ENCODE peak calls at places on chromosomes 12 and 14, in eight cellular contexts. F is cardiac muscle cell; W is fibroblast of the aortic adventitia; G is tibial nerve; A is foreskin fibroblast; I is CD8-positive, alpha-beta memory T cell; M is stomach; E is colonic mucosa. Y is an unnamed sample.

GRCh38 chr12:47370421-47370820 is 290.7 kb upstream of the AMIGO2 start:
- DNase-seq in M (no peak), G (no peak), A (no peak), W (no peak), I (no peak), E (no peak), F (no peak), Y (no peak)

GRCh38 chr14:21343035-21343794 is 40.6 kb downstream of the SUPT16H start:
- DNase-seq in E (no peak), M (no peak), F (no peak), G (no peak), A (no peak), I (no peak), W (no peak), Y (no peak)

GRCh38 chr14:70655110-70655826 is 13.6 kb downstream of the TTC9 start:
- DNase-seq in M (peak; percentile 34), G (no peak), W (no peak), I (peak; percentile 91), F (no peak), A (no peak), E (no peak), Y (no peak)

GRCh38 chr12:79844693-79845092 is 90.2 kb downstream of the PPP1R12A start:
- DNase-seq in E (no peak), G (no peak), F (peak; percentile 78), I (no peak), A (peak; percentile 79), W (peak; percentile 80), M (no peak), Y (no peak)

GRCh38 chr12:92224685-92225331 is 79.2 kb upstream of the BTG1 start:
- DNase-seq in A (peak; percentile 84), F (no peak), E (no peak), M (no peak), G (no peak), I (no peak), W (peak; percentile 73), Y (no peak)

GRCh38 chr12:26017484-26018211 is 59.2 kb downstream of the RASSF8 start:
- DNase-seq in G (peak; percentile 40), W (peak; percentile 54), E (peak; percentile 29), A (peak; percentile 55), I (peak; percentile 2), F (peak; percentile 53), M (no peak), Y (no peak)

GRCh38 chr14:100898935-100899840 is 4.3 kb downstream of the RTL1 start:
- DNase-seq in E (peak; percentile 25), M (no peak), F (peak; percentile 19), A (no peak), I (no peak), G (no peak), W (no peak), Y (no peak)

GRCh38 chr12:109815874-109816617 is 17.2 kb downstream of the TRPV4 start:
- DNase-seq in F (no peak), W (no peak), I (no peak), A (no peak), E (no peak), M (no peak), G (no peak), Y (no peak)

GRCh38 chr12:82099216-82099615 is 259.0 kb downstream of the CCDC59 start:
- DNase-seq in E (no peak), I (no peak), G (no peak), M (no peak), F (no peak), W (no peak), A (no peak), Y (no peak)

DNA sequence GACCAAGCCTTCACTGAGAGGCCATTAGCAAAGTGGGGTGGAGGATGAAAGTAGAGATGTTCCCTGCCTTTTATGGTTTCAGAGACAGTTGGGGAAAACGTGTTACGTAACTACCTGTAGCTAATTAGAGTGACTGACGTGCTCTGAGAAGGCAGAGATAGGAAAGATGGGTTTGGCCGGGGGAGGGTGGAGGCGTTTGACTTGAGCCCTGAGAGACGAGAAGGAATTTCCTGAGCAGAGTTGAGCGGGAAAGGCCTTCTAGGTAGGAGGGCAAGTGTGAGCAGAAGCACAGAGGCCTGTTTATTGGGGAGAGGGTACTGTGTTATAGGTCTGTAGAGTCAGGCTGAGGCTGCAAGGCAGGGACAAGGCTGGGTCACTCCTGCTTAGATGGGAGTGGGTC is 8.6 kb downstream of the TUNAR start:
- DNase-seq in W (no peak), I (no peak), M (no peak), G (no peak), E (no peak), A (no peak), F (no peak), Y (no peak)
- H3K4me3 ChIP-seq in W (no peak overlapping the region), I (no peak overlapping the region), M (no peak overlapping the region), G (no peak overlapping the region), E (no peak overlapping the region), A (no peak overlapping the region), F (no peak overlapping the region), Y (no peak overlapping the region)

DNA sequence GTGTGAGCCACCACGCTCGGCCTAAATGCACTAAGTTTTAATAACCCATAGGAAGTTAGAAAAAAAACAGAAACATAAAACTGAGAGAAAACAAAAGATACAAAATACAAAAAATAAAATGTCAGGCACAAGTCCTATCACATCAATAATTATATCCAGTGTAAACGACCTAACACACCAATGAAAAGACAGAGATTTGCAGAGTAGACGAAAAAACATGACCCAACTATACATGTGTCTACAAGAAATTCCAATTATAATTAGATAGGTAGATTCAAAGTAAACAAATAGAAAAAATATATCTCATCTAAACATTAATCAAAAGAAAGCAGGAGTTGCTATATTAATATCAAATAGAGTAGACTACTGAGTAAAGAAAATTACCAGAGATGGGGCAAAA is 69.4 kb upstream of the NUDT4 start:
- DNase-seq in W (no peak), G (no peak), A (no peak), M (no peak), F (no peak), E (no peak), I (no peak), Y (no peak)
- H3K4me3 ChIP-seq in W (no peak overlapping the region), G (no peak overlapping the region), A (no peak overlapping the region), M (no peak overlapping the region), F (no peak overlapping the region), E (no peak overlapping the region), I (no peak overlapping the region), Y (no peak overlapping the region)

GRCh38 chr12:3420693-3421092 is 70.3 kb upstream of the PRMT8 start:
- DNase-seq in G (no peak), I (no peak), F (no peak), A (no peak), E (no peak), W (no peak), M (no peak), Y (no peak)

GRCh38 chr12:3421599-3421998 is 69.4 kb upstream of the PRMT8 start:
- DNase-seq in I (no peak), W (no peak), G (no peak), E (no peak), M (no peak), A (no peak), F (no peak), Y (no peak)

GRCh38 chr12:3418609-3419469 is 72.2 kb upstream of the PRMT8 start:
- DNase-seq in F (no peak), M (no peak), W (no peak), I (no peak), G (no peak), A (no peak), E (peak; percentile 25), Y (no peak)

GRCh38 chr12:3419538-3419937 is 71.5 kb upstream of the PRMT8 start:
- DNase-seq in W (no peak), M (no peak), F (no peak), I (no peak), E (no peak), G (no peak), A (no peak), Y (no peak)

DNA sequence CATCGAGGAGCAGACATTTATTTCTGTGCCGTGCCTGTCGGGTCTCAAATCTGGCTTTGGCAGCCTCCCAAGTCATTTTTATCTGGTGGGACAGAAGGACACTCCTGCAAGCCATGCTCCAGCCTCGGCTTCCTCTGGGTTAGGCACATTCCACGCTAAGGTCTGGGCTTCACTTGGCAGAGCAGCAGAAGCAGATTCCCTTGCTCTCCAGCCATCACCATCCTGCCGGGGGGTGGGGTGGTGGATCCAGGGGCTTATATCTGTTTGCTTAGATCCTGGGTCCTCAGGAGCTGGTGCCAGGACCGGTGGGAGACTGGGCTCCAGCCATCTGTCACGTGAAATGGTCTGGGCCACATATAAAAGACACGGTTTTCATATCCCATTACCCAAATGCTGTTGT is 69.8 kb upstream of the PRMT8 start:
- DNase-seq in W (no peak), I (no peak), F (no peak), A (no peak), M (no peak), G (no peak), E (no peak), Y (no peak)
- H3K4me3 ChIP-seq in W (no peak overlapping the region), I (no peak overlapping the region), F (no peak overlapping the region), A (no peak overlapping the region), M (no peak overlapping the region), G (no peak overlapping the region), E (no peak overlapping the region), Y (no peak overlapping the region)

GRCh38 chr12:108447168-108447840 is 67.8 kb upstream of the FICD start:
- DNase-seq in E (no peak), G (no peak), I (no peak), W (peak; percentile 2), M (no peak), F (peak; percentile 67), A (peak; percentile 45), Y (no peak)
- H3K4me3 ChIP-seq in E (no peak overlapping the region), G (no peak overlapping the region), I (no peak overlapping the region), W (no peak overlapping the region), M (no peak overlapping the region), F (no peak overlapping the region), A (no peak overlapping the region), Y (no peak overlapping the region)

GRCh38 chr12:100499416-100499815 is 25.8 kb downstream of the NR1H4 start:
- DNase-seq in I (no peak), M (no peak), E (no peak), A (no peak), F (no peak), W (no peak), G (no peak), Y (no peak)

GRCh38 chr12:100503228-100503628 is 29.6 kb downstream of the NR1H4 start:
- DNase-seq in W (no peak), I (no peak), F (no peak), A (no peak), E (no peak), G (no peak), M (no peak), Y (no peak)

GRCh38 chr12:100504820-100505219 is 31.2 kb downstream of the NR1H4 start:
- DNase-seq in E (peak; percentile 36), G (no peak), I (no peak), F (no peak), W (no peak), A (no peak), M (peak; percentile 50), Y (no peak)
- H3K4me3 ChIP-seq in E (no peak overlapping the region), G (no peak overlapping the region), I (no peak overlapping the region), F (no peak overlapping the region), W (no peak overlapping the region), A (no peak overlapping the region), M (no peak overlapping the region), Y (no peak overlapping the region)

Y was measured in suprapubic skin.